ENCODE peak calls at places on chromosomes 6 and 20, in ten cellular contexts. E is RPMI7951; H is mucosa of gallbladder; B is astrocyte of the spinal cord; U is MV-4-11; K is NCI-H1694; P is kidney; S is naive thymus-derived CD8-positive, alpha-beta T cell; M is putamen; A is stimulated activated CD4-positive, alpha-beta T cell treated with anti-CD3 and anti-CD28 coated beads, Interleukin-4, amount 100 ng/mL, for 4 hours. X is an unnamed sample.

GRCh38 chr20:43959079-43959919 is 44.6 kb downstream of the TOX2 start:
- DNase-seq in E (peak), H (peak), B (peak), U (peak), K (no peak), P (no peak), S (peak), M (no peak), A (no peak), X (peak)

GRCh38 chr20:34636648-34637047 is 40.2 kb downstream of the PIGU start:
- DNase-seq in E (no peak), H (no peak), B (no peak), U (peak), K (no peak), P (no peak), S (no peak), M (no peak), A (no peak), X (no peak)

GRCh38 chr20:16569218-16570153 is 3.8 kb downstream of the KIF16B start:
- DNase-seq in E (peak), H (no peak), B (no peak), U (peak), K (no peak), P (no peak), S (no peak), M (no peak), A (no peak), X (no peak)

GRCh38 chr6:3628143-3628840 is 123.2 kb downstream of the PXDC1 start:
- DNase-seq in E (peak), H (no peak), B (no peak), U (no peak), K (no peak), P (no peak), S (peak), M (no peak), A (no peak), X (peak)

GRCh38 chr6:10403385-10404106 is 11.3 kb downstream of the TFAP2A start:
- DNase-seq in E (peak), H (no peak), B (no peak), U (no peak), K (no peak), P (no peak), S (no peak), M (no peak), A (no peak), X (no peak)

GRCh38 chr6:134550604-134551003 is 232.7 kb upstream of the SGK1 start:
- DNase-seq in E (peak), H (no peak), B (peak), U (no peak), K (no peak), P (no peak), S (no peak), M (no peak), A (no peak), X (no peak)

GRCh38 chr6:14074723-14075503 is 42.7 kb upstream of the CD83 start:
- DNase-seq in E (peak), H (no peak), B (peak), U (peak), K (no peak), P (no peak), S (peak), M (no peak), A (no peak), X (no peak)

GRCh38 chr6:76532647-76533046 is 460.2 kb upstream of the IMPG1 start:
- DNase-seq in E (no peak), H (no peak), B (no peak), U (no peak), K (no peak), P (no peak), S (no peak), M (no peak), A (no peak), X (no peak)

GRCh38 chr6:118739976-118740771 is 88.8 kb upstream of the CEP85L start:
- DNase-seq in E (peak), H (no peak), B (peak), U (no peak), K (peak), P (no peak), S (no peak), M (no peak), A (no peak), X (no peak)

GRCh38 chr20:49147269-49147668 is 40.9 kb downstream of the STAU1 start:
- DNase-seq in E (no peak), H (no peak), B (no peak), U (no peak), K (no peak), P (no peak), S (no peak), M (no peak), A (no peak), X (no peak)

GRCh38 chr6:80690611-80691090 is 584.2 kb downstream of the BCKDHB start:
- DNase-seq in E (peak), H (no peak), B (peak), U (no peak), K (peak), P (no peak), S (no peak), M (no peak), A (no peak), X (no peak)

GRCh38 chr20:53488779-53489272 is 104.8 kb downstream of the ZNF217 start:
- DNase-seq in E (no peak), H (no peak), B (no peak), U (no peak), K (no peak), P (no peak), S (no peak), M (no peak), A (no peak), X (no peak)

X was measured in posterior vena cava.